ENCODE peak calls at places on chromosomes 13 and 19, in eight cellular contexts. H is epithelial cell of esophagus, R is pancreas, P is posterior vena cava, Y is germinal center, J is globus pallidus, S is GM03348, I is lower lobe of right lung. W is an unnamed sample.

GRCh38 chr19:42326969-42327368 is 1.5 kb downstream of the MEGF8 start:
- DNase-seq in H (no peak), R (no peak), P (no peak), Y (no peak), J (no peak), S (no peak), I (no peak), W (no peak)

GRCh38 chr19:44344255-44344654 is 12.2 kb downstream of the ZNF112 start:
- DNase-seq in H (no peak), R (no peak), P (no peak), Y (peak), J (no peak), S (no peak), I (no peak), W (no peak)

GRCh38 chr19:40370997-40371801 is 18.8 kb downstream of the HIPK4 start:
- DNase-seq in H (no peak), R (no peak), P (no peak), Y (no peak), J (no peak), S (no peak), I (no peak), W (no peak)

GRCh38 chr13:53131361-53131760 is 102.7 kb downstream of the OLFM4 start:
- DNase-seq in H (no peak), R (no peak), P (no peak), Y (no peak), J (no peak), S (no peak), I (no peak), W (no peak)

GRCh38 chr19:33214621-33215020 is 11.0 kb downstream of the SLC7A10 start:
- DNase-seq in H (peak), R (no peak), P (no peak), Y (no peak), J (no peak), S (peak), I (no peak), W (peak)

GRCh38 chr19:7610491-7611240 is 15.0 kb downstream of the CAMSAP3 start:
- DNase-seq in H (no peak), R (no peak), P (no peak), Y (no peak), J (no peak), S (no peak), I (no peak), W (no peak)

GRCh38 chr19:18683109-18683954 is at the start of gene CRTC1:
- DNase-seq in H (peak), R (peak), P (peak), Y (peak), J (peak), S (peak), I (peak), W (peak)

GRCh38 chr13:44837250-44837649 is 152.0 kb downstream of the NUFIP1 start:
- DNase-seq in H (peak), R (no peak), P (no peak), Y (no peak), J (no peak), S (peak), I (no peak), W (no peak)

GRCh38 chr19:51688665-51689571 is 4.2 kb upstream of the SPACA6 start:
- DNase-seq in H (peak), R (peak), P (peak), Y (no peak), J (peak), S (peak), I (peak), W (peak)

GRCh38 chr19:45368737-45369340 is 1.5 kb downstream of the ERCC2 start:
- DNase-seq in H (no peak), R (no peak), P (no peak), Y (no peak), J (no peak), S (no peak), I (no peak), W (no peak)

GRCh38 chr19:6740589-6741348 is 1.3 kb downstream of the TRIP10 start:
- DNase-seq in H (peak), R (peak), P (peak), Y (peak), J (no peak), S (peak), I (peak), W (peak)

GRCh38 chr13:96662036-96662435 is 332.2 kb downstream of the OXGR1 start:
- DNase-seq in H (peak), R (no peak), P (no peak), Y (no peak), J (no peak), S (no peak), I (no peak), W (no peak)

GRCh38 chr19:39679056-39679790 is 23.5 kb downstream of the LGALS16 start:
- DNase-seq in H (no peak), R (no peak), P (no peak), Y (no peak), J (no peak), S (no peak), I (no peak), W (no peak)

GRCh38 chr13:35720690-35721554 is 244.4 kb upstream of the MAB21L1 start:
- DNase-seq in H (peak), R (no peak), P (peak), Y (peak), J (peak), S (peak), I (peak), W (peak)

GRCh38 chr13:42807866-42808265 is 26.5 kb downstream of the FAM216B start:
- DNase-seq in H (peak), R (no peak), P (no peak), Y (no peak), J (no peak), S (peak), I (no peak), W (peak)

GRCh38 chr13:36666482-36667264 is 7.1 kb upstream of the SERTM1 start:
- DNase-seq in H (no peak), R (no peak), P (no peak), Y (no peak), J (no peak), S (no peak), I (no peak), W (no peak)

GRCh38 chr19:30318936-30319335 is 53.2 kb upstream of the ZNF536 start:
- DNase-seq in H (no peak), R (no peak), P (no peak), Y (no peak), J (no peak), S (no peak), I (no peak), W (no peak)

GRCh38 chr19:47445937-47446402 is 25.7 kb downstream of the SLC8A2 start:
- DNase-seq in H (peak), R (peak), P (no peak), Y (peak), J (no peak), S (no peak), I (peak), W (peak)

GRCh38 chr19:919157-920050 is 2.3 kb downstream of the KISS1R start:
- DNase-seq in H (peak), R (no peak), P (no peak), Y (peak), J (no peak), S (no peak), I (no peak), W (no peak)

GRCh38 chr13:28609936-28610335 is 49.0 kb upstream of the POMP start:
- DNase-seq in H (no peak), R (no peak), P (no peak), Y (no peak), J (no peak), S (peak), I (no peak), W (peak)

W was measured in AG10803.